ENCODE peak calls at places on chromosomes 4 and X, in four cellular contexts. H is H9, M is IMR-90, W is H1. U is an unnamed sample.

GRCh38 chr4:186032259-186032658 is 36.7 kb upstream of the TLR3 start:
- DNase-seq in H (no peak), M (no peak), W (no peak), U (peak; percentile 84)

GRCh38 chrX:134484039-134484438 is 24.1 kb downstream of the HPRT1 start:
- DNase-seq in H (no peak), M (peak; percentile 67), W (no peak), U (peak; percentile 39)

GRCh38 chr4:78846258-78846657 is 70.1 kb downstream of the BMP2K start:
- DNase-seq in H (no peak), M (no peak), W (no peak), U (no peak)

GRCh38 chr4:59339631-59340030 is 1860.5 kb upstream of the ADGRL3 start:
- DNase-seq in H (no peak), M (no peak), W (no peak), U (peak; percentile 49)

GRCh38 chrX:136130931-136131843 is 16.1 kb upstream of the FHL1 start:
- DNase-seq in H (no peak), M (peak; percentile 82), W (no peak), U (no peak)

GRCh38 chr4:129545599-129546278 is 449.8 kb downstream of the C4orf33 start:
- DNase-seq in H (no peak), M (no peak), W (no peak), U (no peak)

GRCh38 chr4:128502818-128503527 is 215.4 kb upstream of the PGRMC2 start:
- DNase-seq in H (no peak), M (no peak), W (no peak), U (no peak)

GRCh38 chr4:38943355-38943754 is 75.7 kb downstream of the FAM114A1 start:
- DNase-seq in H (no peak), M (peak; percentile 85), W (no peak), U (no peak)

GRCh38 chrX:38694394-38694793 is 106.9 kb upstream of the MID1IP1 start:
- DNase-seq in H (no peak), M (no peak), W (no peak), U (no peak)

GRCh38 chr4:88522702-88523324 is 763 bp downstream of the PYURF start:
- DNase-seq in H (no peak), M (peak; percentile 33), W (no peak), U (peak; percentile 67)

GRCh38 chr4:149264093-149264733 is 551.4 kb downstream of the IQCM start:
- DNase-seq in H (peak; percentile 46), M (peak; percentile 74), W (peak; percentile 48), U (peak; percentile 73)

GRCh38 chr4:138279286-138279685 is 37.1 kb upstream of the SLC7A11 start:
- DNase-seq in H (no peak), M (no peak), W (no peak), U (no peak)

GRCh38 chr4:18524667-18525066 is 503.1 kb upstream of the LCORL start:
- DNase-seq in H (no peak), M (no peak), W (no peak), U (no peak)

GRCh38 chrX:63922221-63922620 is 137.2 kb upstream of the ARHGEF9 start:
- DNase-seq in H (no peak), M (peak; percentile 22), W (no peak), U (no peak)

GRCh38 chr4:3765271-3766206 is 646 bp upstream of the ADRA2C start:
- DNase-seq in H (peak; percentile 83), M (peak; percentile 42), W (peak; percentile 83), U (peak; percentile 79)

GRCh38 chr4:119209077-119209476 is 3.4 kb upstream of the USP53 start:
- DNase-seq in H (no peak), M (peak; percentile 96), W (no peak), U (peak; percentile 86)

GRCh38 chrX:150899191-150899757 is 806 bp upstream of the CD99L2 start:
- DNase-seq in H (peak; percentile 58), M (peak; percentile 6), W (no peak), U (peak; percentile 59)

GRCh38 chrX:78997870-78998558 is 52.8 kb downstream of the P2RY10 start:
- DNase-seq in H (no peak), M (no peak), W (no peak), U (no peak)

GRCh38 chrX:26918633-26919032 is 544.5 kb downstream of the PPP4R3C start:
- DNase-seq in H (peak; percentile 51), M (no peak), W (no peak), U (peak; percentile 77)

GRCh38 chr4:122921971-122922876 is at the start of gene NUDT6:
- DNase-seq in H (peak; percentile 68), M (peak; percentile 69), W (peak; percentile 83), U (peak; percentile 84)

GRCh38 chr4:32831104-32831503 is 2110.9 kb downstream of the PCDH7 start:
- DNase-seq in H (no peak), M (no peak), W (no peak), U (no peak)

GRCh38 chrX:41541381-41541780 is 94.2 kb downstream of the NYX start:
- DNase-seq in H (no peak), M (peak; percentile 44), W (no peak), U (no peak)

GRCh38 chrX:136586386-136586785 is 54.4 kb downstream of the VGLL1 start:
- DNase-seq in H (no peak), M (no peak), W (no peak), U (no peak)

GRCh38 chrX:49202022-49202421 is 2.0 kb upstream of the SYP start:
- DNase-seq in H (no peak), M (no peak), W (no peak), U (no peak)

GRCh38 chr4:108512615-108513505 is 107.5 kb upstream of the RPL34 start:
- DNase-seq in H (peak; percentile 62), M (peak; percentile 66), W (peak; percentile 54), U (peak; percentile 78)

GRCh38 chrX:103831803-103832544 is at the start of gene RAB9B:
- DNase-seq in H (peak; percentile 88), M (peak; percentile 33), W (peak; percentile 62), U (peak; percentile 66)

GRCh38 chr4:4439782-4440181 is 52.9 kb downstream of the NSG1 start:
- DNase-seq in H (no peak), M (peak; percentile 85), W (no peak), U (no peak)

GRCh38 chr4:183504930-183505555 is at the start of gene ING2:
- DNase-seq in H (no peak), M (no peak), W (peak; percentile 67), U (peak; percentile 77)

DNA sequence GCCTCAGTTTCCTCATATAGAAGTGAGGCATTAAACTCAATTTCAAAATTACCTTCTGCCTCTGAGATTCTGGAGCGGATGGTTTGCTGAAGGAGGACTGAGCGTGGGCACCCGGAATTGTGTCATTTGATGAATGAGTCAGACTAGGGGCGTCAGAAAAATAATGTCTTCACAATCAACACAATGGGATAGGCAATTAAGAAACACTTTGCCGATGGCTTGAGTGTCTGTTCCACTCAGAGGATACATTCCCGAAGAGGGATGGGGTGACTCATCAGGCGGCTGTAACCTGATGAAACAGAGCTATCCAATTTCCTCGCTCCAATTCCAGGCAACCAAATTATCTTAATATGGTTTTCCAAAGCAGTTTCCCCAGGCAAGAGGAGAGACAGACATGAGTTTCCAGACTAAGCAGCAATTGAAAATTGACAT is 1.2 kb upstream of the CHRNA9 start:
- DNase-seq in H (no peak), M (peak; percentile 76), W (no peak), U (peak; percentile 83)
- H2AK5ac ChIP-seq in H (no peak overlapping the region), M (peak overlapping the region; percentile 77), W (no peak overlapping the region), U (no peak overlapping the region)

DNA sequence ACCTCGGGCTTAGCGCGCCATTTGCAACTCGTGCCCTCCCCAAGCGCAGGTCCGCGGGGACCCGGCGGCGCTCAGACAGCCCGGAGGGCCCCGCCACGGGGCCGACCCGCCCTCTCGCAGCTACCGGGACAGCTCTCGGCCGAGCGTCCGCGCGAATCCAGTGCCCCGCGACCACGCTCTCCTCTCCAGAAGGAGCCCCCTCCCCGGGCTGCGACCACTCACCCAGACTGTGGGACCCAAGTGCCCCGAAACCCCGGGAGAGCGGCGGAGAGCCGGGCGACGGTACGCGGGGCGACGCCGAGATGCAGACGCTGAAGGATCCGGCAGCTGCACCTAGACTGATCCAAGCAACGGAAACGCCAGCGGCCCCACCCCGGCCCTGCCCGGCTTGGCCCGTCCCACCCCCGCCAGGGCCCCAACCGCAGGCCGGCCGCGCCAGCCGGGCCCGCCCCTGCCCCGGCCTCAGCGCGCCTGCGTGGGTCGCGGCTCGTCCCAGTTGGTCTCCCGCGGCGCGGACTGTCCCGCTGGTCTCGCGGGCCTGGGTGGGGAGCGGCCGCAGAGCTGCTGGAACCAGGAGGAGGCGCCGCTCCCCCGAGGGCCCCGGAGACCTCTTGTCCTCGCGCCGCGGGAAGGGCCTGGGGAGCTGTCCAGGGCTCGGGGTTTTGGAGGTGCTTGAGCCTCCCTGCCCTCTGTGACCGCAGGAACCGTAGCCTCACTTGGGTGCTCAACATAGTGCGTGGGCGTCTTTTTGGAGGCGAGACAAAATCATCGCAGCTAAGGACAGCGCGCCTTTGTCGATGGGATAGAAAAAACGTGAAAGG is at the start of gene ANXA5:
- DNase-seq in H (peak; percentile 83), M (peak; percentile 88), W (peak; percentile 84), U (peak; percentile 90)
- H3K23ac ChIP-seq in H (no peak within 1 kb of the TSS), M (peak within 1 kb of the TSS; percentile 97), W (no peak within 1 kb of the TSS), U (peak within 1 kb of the TSS; percentile 72)

GRCh38 chr4:13584481-13584880 is 40.2 kb upstream of the NKX3-2 start:
- DNase-seq in H (no peak), M (no peak), W (no peak), U (no peak)

GRCh38 chr4:13577660-13578059 is 33.4 kb upstream of the NKX3-2 start:
- DNase-seq in H (no peak), M (no peak), W (no peak), U (no peak)

DNA sequence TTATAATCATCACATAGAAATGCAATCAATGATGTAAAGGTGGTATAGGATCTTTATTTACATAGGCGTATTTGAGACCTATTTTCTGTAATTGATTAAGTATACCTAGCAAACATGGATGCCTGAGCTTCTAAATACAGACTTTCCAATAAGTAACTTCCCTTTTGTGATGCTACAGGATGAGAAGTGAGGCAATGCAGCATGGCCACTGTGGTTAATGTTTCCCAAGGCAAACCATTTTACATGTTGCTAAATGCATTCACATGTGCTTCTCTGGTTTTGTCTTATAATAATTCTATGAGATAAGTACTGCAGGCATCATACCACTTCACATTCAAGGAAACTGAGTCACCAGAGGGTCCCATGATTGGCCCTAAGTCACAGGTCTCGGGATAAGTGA is 35.7 kb upstream of the NKX3-2 start:
- DNase-seq in H (no peak), M (no peak), W (no peak), U (no peak)
- H4K5ac ChIP-seq in H (no peak overlapping the region), M (no peak overlapping the region), W (no peak overlapping the region), U (no peak overlapping the region)

GRCh38 chr4:52836653-52837052 is 25.5 kb upstream of the RASL11B start:
- DNase-seq in H (no peak), M (no peak), W (no peak), U (no peak)
- H2AK5ac ChIP-seq in H (no peak overlapping the region), M (peak overlapping the region; percentile 11), W (peak overlapping the region; percentile 67), U (peak overlapping the region; percentile 96)

GRCh38 chr4:24472514-24473308 is 111.6 kb downstream of the DHX15 start:
- DNase-seq in H (peak; percentile 88), M (peak; percentile 74), W (peak; percentile 87), U (peak; percentile 94)

GRCh38 chr4:24473309-24473721 is 111.0 kb downstream of the DHX15 start:
- DNase-seq in H (no peak), M (peak; percentile 27), W (peak; percentile 63), U (peak; percentile 65)

GRCh38 chr4:24470681-24471622 is 113.4 kb downstream of the DHX15 start:
- DNase-seq in H (peak; percentile 43), M (peak; percentile 43), W (peak; percentile 67), U (peak; percentile 79)

GRCh38 chr4:24475756-24476155 is 108.6 kb downstream of the DHX15 start:
- DNase-seq in H (no peak), M (no peak), W (peak; percentile 55), U (peak; percentile 31)

GRCh38 chr4:24471623-24472510 is 112.5 kb downstream of the DHX15 start:
- DNase-seq in H (peak; percentile 58), M (no peak), W (peak; percentile 83), U (peak; percentile 59)
- H3K23ac ChIP-seq in H (no peak overlapping the region), M (no peak overlapping the region), W (no peak overlapping the region), U (no peak overlapping the region)